ENCODE peak calls at places on chromosome 18, in ten cellular contexts. One of them, this sample, is unnamed.

GRCh38 chr18:58257461-58257860 is 213.4 kb downstream of the NEDD4L start:
- DNase-seq in iris pigment epithelial cell: peak
- DNase-seq in Right ventricle myocardium superior: no peak
- DNase-seq in lower leg skin: no peak
- DNase-seq in NCI-H460: no peak
- DNase-seq in NCI-H1417: no peak
- DNase-seq in Panc1: no peak
- DNase-seq in GM23248: no peak
- DNase-seq in T follicular helper cell: no peak
- DNase-seq in AML-193: no peak
- DNase-seq in this sample: no peak

GRCh38 chr18:35406666-35407065 is 29.5 kb upstream of the ZNF396 start:
- DNase-seq in iris pigment epithelial cell: no peak
- DNase-seq in GM23248: no peak
- DNase-seq in T follicular helper cell: no peak
- DNase-seq in Right ventricle myocardium superior: no peak
- DNase-seq in AML-193: no peak
- DNase-seq in Panc1: no peak
- DNase-seq in lower leg skin: no peak
- DNase-seq in NCI-H1417: no peak
- DNase-seq in NCI-H460: no peak
- DNase-seq in this sample: no peak

GRCh38 chr18:7624697-7625096 is 57.6 kb downstream of the PTPRM start:
- DNase-seq in GM23248: no peak
- DNase-seq in Right ventricle myocardium superior: no peak
- DNase-seq in T follicular helper cell: no peak
- DNase-seq in NCI-H1417: no peak
- DNase-seq in NCI-H460: no peak
- DNase-seq in iris pigment epithelial cell: no peak
- DNase-seq in AML-193: no peak
- DNase-seq in lower leg skin: no peak
- DNase-seq in Panc1: no peak
- DNase-seq in this sample: no peak

GRCh38 chr18:49025767-49026500 is 75.2 kb upstream of the SMAD7 start:
- DNase-seq in GM23248: no peak
- DNase-seq in lower leg skin: peak
- DNase-seq in T follicular helper cell: no peak
- DNase-seq in Panc1: no peak
- DNase-seq in AML-193: no peak
- DNase-seq in iris pigment epithelial cell: no peak
- DNase-seq in Right ventricle myocardium superior: no peak
- DNase-seq in NCI-H460: no peak
- DNase-seq in NCI-H1417: no peak
- DNase-seq in this sample: no peak

GRCh38 chr18:10432781-10433180 is 21.7 kb upstream of the APCDD1 start:
- DNase-seq in Panc1: no peak
- DNase-seq in Right ventricle myocardium superior: no peak
- DNase-seq in NCI-H1417: no peak
- DNase-seq in iris pigment epithelial cell: no peak
- DNase-seq in GM23248: no peak
- DNase-seq in T follicular helper cell: no peak
- DNase-seq in NCI-H460: no peak
- DNase-seq in AML-193: no peak
- DNase-seq in lower leg skin: no peak
- DNase-seq in this sample: no peak

GRCh38 chr18:59325965-59326364 is 7.5 kb upstream of the CPLX4 start:
- DNase-seq in Right ventricle myocardium superior: no peak
- DNase-seq in GM23248: no peak
- DNase-seq in AML-193: no peak
- DNase-seq in lower leg skin: no peak
- DNase-seq in Panc1: no peak
- DNase-seq in iris pigment epithelial cell: no peak
- DNase-seq in T follicular helper cell: no peak
- DNase-seq in NCI-H460: no peak
- DNase-seq in NCI-H1417: no peak
- DNase-seq in this sample: no peak

GRCh38 chr18:75100832-75101630 is 107.9 kb downstream of the PTGR3 start:
- DNase-seq in NCI-H1417: no peak
- DNase-seq in lower leg skin: peak
- DNase-seq in T follicular helper cell: no peak
- DNase-seq in AML-193: no peak
- DNase-seq in GM23248: no peak
- DNase-seq in Right ventricle myocardium superior: no peak
- DNase-seq in Panc1: no peak
- DNase-seq in iris pigment epithelial cell: no peak
- DNase-seq in NCI-H460: no peak
- DNase-seq in this sample: no peak

GRCh38 chr18:51757525-51757924 is 560.0 kb upstream of the MEX3C start:
- DNase-seq in Panc1: no peak
- DNase-seq in AML-193: no peak
- DNase-seq in NCI-H1417: no peak
- DNase-seq in lower leg skin: no peak
- DNase-seq in T follicular helper cell: no peak
- DNase-seq in iris pigment epithelial cell: no peak
- DNase-seq in GM23248: no peak
- DNase-seq in Right ventricle myocardium superior: no peak
- DNase-seq in NCI-H460: no peak
- DNase-seq in this sample: no peak

GRCh38 chr18:49238433-49239042 is 221.9 kb downstream of the DYM start:
- DNase-seq in NCI-H1417: peak
- DNase-seq in lower leg skin: no peak
- DNase-seq in GM23248: peak
- DNase-seq in T follicular helper cell: no peak
- DNase-seq in AML-193: peak
- DNase-seq in Panc1: no peak
- DNase-seq in iris pigment epithelial cell: peak
- DNase-seq in Right ventricle myocardium superior: no peak
- DNase-seq in NCI-H460: peak
- DNase-seq in this sample: no peak

GRCh38 chr18:8260319-8260718 is 348.9 kb upstream of the RAB12 start:
- DNase-seq in NCI-H1417: no peak
- DNase-seq in Panc1: no peak
- DNase-seq in NCI-H460: no peak
- DNase-seq in GM23248: peak
- DNase-seq in Right ventricle myocardium superior: no peak
- DNase-seq in iris pigment epithelial cell: peak
- DNase-seq in T follicular helper cell: no peak
- DNase-seq in AML-193: no peak
- DNase-seq in lower leg skin: no peak
- DNase-seq in this sample: no peak

GRCh38 chr18:46917108-46917807 is at the start of the genes KATNAL2 and PIAS2:
- DNase-seq in GM23248: peak
- DNase-seq in iris pigment epithelial cell: peak
- DNase-seq in NCI-H1417: peak
- DNase-seq in Right ventricle myocardium superior: peak
- DNase-seq in Panc1: no peak
- DNase-seq in lower leg skin: peak
- DNase-seq in NCI-H460: peak
- DNase-seq in AML-193: peak
- DNase-seq in T follicular helper cell: peak
- DNase-seq in this sample: peak

GRCh38 chr18:76610933-76611749 is 116.1 kb upstream of the ZNF516 start:
- DNase-seq in iris pigment epithelial cell: peak
- DNase-seq in T follicular helper cell: no peak
- DNase-seq in lower leg skin: no peak
- DNase-seq in NCI-H460: no peak
- DNase-seq in GM23248: peak
- DNase-seq in AML-193: no peak
- DNase-seq in Panc1: no peak
- DNase-seq in Right ventricle myocardium superior: no peak
- DNase-seq in NCI-H1417: no peak
- DNase-seq in this sample: no peak

GRCh38 chr18:6729247-6730091 is at the start of gene ARHGAP28:
- DNase-seq in NCI-H1417: peak
- DNase-seq in AML-193: no peak
- DNase-seq in lower leg skin: peak
- DNase-seq in NCI-H460: peak
- DNase-seq in Right ventricle myocardium superior: peak
- DNase-seq in T follicular helper cell: no peak
- DNase-seq in GM23248: peak
- DNase-seq in Panc1: no peak
- DNase-seq in iris pigment epithelial cell: peak
- DNase-seq in this sample: peak

GRCh38 chr18:47260924-47261701 is 9.7 kb upstream of the SKOR2 start:
- DNase-seq in lower leg skin: no peak
- DNase-seq in Right ventricle myocardium superior: no peak
- DNase-seq in GM23248: no peak
- DNase-seq in T follicular helper cell: no peak
- DNase-seq in AML-193: no peak
- DNase-seq in NCI-H460: no peak
- DNase-seq in NCI-H1417: no peak
- DNase-seq in iris pigment epithelial cell: no peak
- DNase-seq in Panc1: no peak
- DNase-seq in this sample: no peak

GRCh38 chr18:9494778-9495302 is 19.5 kb downstream of the RALBP1 start:
- DNase-seq in AML-193: no peak
- DNase-seq in iris pigment epithelial cell: peak
- DNase-seq in Panc1: no peak
- DNase-seq in GM23248: no peak
- DNase-seq in NCI-H460: no peak
- DNase-seq in Right ventricle myocardium superior: no peak
- DNase-seq in NCI-H1417: no peak
- DNase-seq in T follicular helper cell: no peak
- DNase-seq in lower leg skin: no peak
- DNase-seq in this sample: no peak

GRCh38 chr18:58525517-58525916 is 103.4 kb downstream of the ALPK2 start:
- DNase-seq in AML-193: no peak
- DNase-seq in Panc1: no peak
- DNase-seq in NCI-H1417: no peak
- DNase-seq in NCI-H460: no peak
- DNase-seq in Right ventricle myocardium superior: no peak
- DNase-seq in iris pigment epithelial cell: peak
- DNase-seq in GM23248: peak
- DNase-seq in T follicular helper cell: no peak
- DNase-seq in lower leg skin: peak
- DNase-seq in this sample: peak

GRCh38 chr18:67217551-67218166 is 298.9 kb downstream of the DSEL start:
- DNase-seq in Panc1: peak
- DNase-seq in iris pigment epithelial cell: peak
- DNase-seq in lower leg skin: no peak
- DNase-seq in AML-193: peak
- DNase-seq in Right ventricle myocardium superior: no peak
- DNase-seq in GM23248: peak
- DNase-seq in NCI-H1417: peak
- DNase-seq in T follicular helper cell: peak
- DNase-seq in NCI-H460: peak
- DNase-seq in this sample: peak

GRCh38 chr18:8980496-8981402 is 121.8 kb upstream of the NDUFV2 start:
- DNase-seq in NCI-H460: no peak
- DNase-seq in iris pigment epithelial cell: no peak
- DNase-seq in Panc1: no peak
- DNase-seq in GM23248: no peak
- DNase-seq in AML-193: no peak
- DNase-seq in T follicular helper cell: no peak
- DNase-seq in NCI-H1417: peak
- DNase-seq in lower leg skin: no peak
- DNase-seq in Right ventricle myocardium superior: no peak
- DNase-seq in this sample: no peak

GRCh38 chr18:13614701-13615288 is 111.6 kb downstream of the FAM210A start:
- DNase-seq in T follicular helper cell: no peak
- DNase-seq in NCI-H1417: no peak
- DNase-seq in Panc1: no peak
- DNase-seq in lower leg skin: no peak
- DNase-seq in AML-193: no peak
- DNase-seq in iris pigment epithelial cell: no peak
- DNase-seq in Right ventricle myocardium superior: no peak
- DNase-seq in NCI-H460: no peak
- DNase-seq in GM23248: no peak
- DNase-seq in this sample: peak

GRCh38 chr18:76805221-76805620 is 17.1 kb upstream of the ZNF236 start:
- DNase-seq in Right ventricle myocardium superior: no peak
- DNase-seq in GM23248: peak
- DNase-seq in T follicular helper cell: no peak
- DNase-seq in NCI-H460: no peak
- DNase-seq in AML-193: no peak
- DNase-seq in Panc1: no peak
- DNase-seq in iris pigment epithelial cell: peak
- DNase-seq in NCI-H1417: no peak
- DNase-seq in lower leg skin: no peak
- DNase-seq in this sample: no peak

GRCh38 chr18:44602380-44602779 is 78.3 kb upstream of the SETBP1 start:
- DNase-seq in Panc1: no peak
- DNase-seq in T follicular helper cell: no peak
- DNase-seq in AML-193: no peak
- DNase-seq in lower leg skin: no peak
- DNase-seq in NCI-H460: no peak
- DNase-seq in iris pigment epithelial cell: peak
- DNase-seq in NCI-H1417: no peak
- DNase-seq in GM23248: peak
- DNase-seq in Right ventricle myocardium superior: no peak
- DNase-seq in this sample: no peak